ENCODE peak calls at places on chromosomes 7 and 10, in four cellular contexts. P is small intestine; A is upper lobe of right lung; D is CD4-positive, alpha-beta memory T cell. X is an unnamed sample.

GRCh38 chr10:114458955-114459354 is 54.7 kb upstream of the AFAP1L2 start:
- DNase-seq in P (peak; percentile 35), A (peak; percentile 73), D (no peak), X (no peak)

GRCh38 chr10:71605263-71605962 is 114.2 kb downstream of the C10orf105 start:
- DNase-seq in P (no peak), A (no peak), D (no peak), X (no peak)

GRCh38 chr7:127733976-127734375 is 82.0 kb downstream of the SND1 start:
- DNase-seq in P (no peak), A (no peak), D (no peak), X (no peak)

GRCh38 chr7:4931932-4932331 is 27.1 kb downstream of the MMD2 start:
- DNase-seq in P (no peak), A (no peak), D (no peak), X (no peak)

GRCh38 chr10:124639206-124639605 is 105.0 kb downstream of the FAM53B start:
- DNase-seq in P (no peak), A (no peak), D (no peak), X (no peak)

GRCh38 chr7:69630292-69630691 is 32.0 kb downstream of the AUTS2 start:
- DNase-seq in P (no peak), A (no peak), D (no peak), X (no peak)

GRCh38 chr10:66837990-66838389 is 87.8 kb upstream of the LRRTM3 start:
- DNase-seq in P (no peak), A (no peak), D (no peak), X (no peak)

GRCh38 chr7:133796778-133797177 is 330.4 kb upstream of the LRGUK start:
- DNase-seq in P (no peak), A (no peak), D (no peak), X (no peak)

GRCh38 chr7:73671857-73672445 is 4.3 kb downstream of the VPS37D start:
- DNase-seq in P (no peak), A (no peak), D (no peak), X (no peak)

GRCh38 chr7:28573059-28573553 is 160.8 kb downstream of the CREB5 start:
- DNase-seq in P (no peak), A (no peak), D (no peak), X (no peak)

GRCh38 chr7:113404245-113404644 is 285.9 kb upstream of the SMIM30 start:
- DNase-seq in P (peak; percentile 31), A (no peak), D (no peak), X (no peak)

GRCh38 chr10:27745719-27746363 is at the start of gene MKX:
- DNase-seq in P (no peak), A (peak; percentile 78), D (peak; percentile 48), X (peak; percentile 39)

GRCh38 chr10:78381072-78381471 is 347.4 kb downstream of the RPS24 start:
- DNase-seq in P (peak; percentile 10), A (no peak), D (no peak), X (no peak)

GRCh38 chr7:2488272-2488645 is 12.1 kb upstream of the GRIFIN start:
- DNase-seq in P (no peak), A (no peak), D (no peak), X (no peak)

GRCh38 chr7:2490306-2490705 is 14.1 kb upstream of the GRIFIN start:
- DNase-seq in P (no peak), A (no peak), D (no peak), X (no peak)

GRCh38 chr7:2484868-2485267 is 8.7 kb upstream of the GRIFIN start:
- DNase-seq in P (no peak), A (no peak), D (no peak), X (no peak)

GRCh38 chr7:2488681-2489080 is 12.5 kb upstream of the GRIFIN start:
- DNase-seq in P (no peak), A (no peak), D (no peak), X (no peak)

GRCh38 chr7:2487586-2488271 is 11.5 kb upstream of the GRIFIN start:
- DNase-seq in P (no peak), A (no peak), D (no peak), X (no peak)
- H3K27ac ChIP-seq in P (no peak overlapping the region), A (no peak overlapping the region), D (no peak overlapping the region), X (no peak overlapping the region)

GRCh38 chr10:110077436-110078120 is 69.8 kb downstream of the ADD3 start:
- DNase-seq in P (no peak), A (no peak), D (peak; percentile 50), X (peak; percentile 50)

GRCh38 chr10:110076559-110077318 is 69.0 kb downstream of the ADD3 start:
- DNase-seq in P (peak; percentile 91), A (no peak), D (peak; percentile 59), X (peak; percentile 57)

GRCh38 chr10:110074986-110075664 is 67.3 kb downstream of the ADD3 start:
- DNase-seq in P (no peak), A (no peak), D (no peak), X (no peak)

GRCh38 chr10:110074298-110074697 is 66.5 kb downstream of the ADD3 start:
- DNase-seq in P (no peak), A (no peak), D (no peak), X (no peak)

GRCh38 chr10:110075726-110076125 is 67.9 kb downstream of the ADD3 start:
- DNase-seq in P (no peak), A (no peak), D (no peak), X (no peak)
- H3K4me1 ChIP-seq in P (no peaks in the 10 kb centered on the region), A (peaks cover 53% of the 10 kb centered on the region), D (peaks cover 100% of the 10 kb centered on the region), X (peaks cover 85% of the 10 kb centered on the region)

GRCh38 chr10:100911472-100911871 is 1.3 kb upstream of the SLF2 start:
- DNase-seq in P (no peak), A (no peak), D (no peak), X (no peak)

GRCh38 chr10:100917071-100917470 is 4.3 kb downstream of the SLF2 start:
- DNase-seq in P (no peak), A (no peak), D (no peak), X (no peak)

GRCh38 chr10:100912609-100913469 is at the start of gene SLF2:
- DNase-seq in P (peak; percentile 99), A (peak; percentile 98), D (peak; percentile 89), X (peak; percentile 90)

GRCh38 chr10:100912013-100912608 is 652 bp upstream of the SLF2 start:
- DNase-seq in P (no peak), A (no peak), D (no peak), X (no peak)

DNA sequence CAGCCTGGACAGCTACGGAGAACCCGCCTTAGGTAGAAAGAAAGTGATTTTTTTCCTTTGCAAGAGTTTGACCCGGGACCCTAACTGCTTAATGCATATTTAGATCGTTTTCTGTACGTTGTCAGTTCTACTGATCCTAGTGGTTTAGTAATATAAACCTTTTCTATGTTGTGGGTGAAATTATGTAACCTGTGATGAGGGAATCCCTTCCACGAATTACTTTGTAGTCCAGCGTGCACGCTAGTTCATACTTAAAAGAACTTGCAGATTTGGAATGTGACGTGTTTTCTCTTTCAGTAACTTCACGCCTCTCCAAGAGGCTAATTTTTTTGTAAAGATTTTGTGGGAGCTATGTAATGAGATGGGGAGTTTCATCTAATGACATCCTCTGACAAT is 705 bp downstream of the SLF2 start:
- DNase-seq in P (no peak), A (no peak), D (no peak), X (no peak)
- H3K27ac ChIP-seq in P (no peak overlapping the region), A (peak overlapping the region; percentile 94), D (peak overlapping the region; percentile 82), X (peak overlapping the region; percentile 89)

GRCh38 chr7:80637453-80637852 is 989 bp upstream of the CD36 start:
- DNase-seq in P (no peak), A (no peak), D (no peak), X (no peak)
- H3K4me1 ChIP-seq in P (no peaks in the 10 kb centered on the region), A (peaks cover 51% of the 10 kb centered on the region), D (no peaks in the 10 kb centered on the region), X (no peaks in the 10 kb centered on the region)

X was measured in naive thymus-derived CD4-positive, alpha-beta T cell.